ENCODE peak calls at places on chromosomes 1 and 21, in eight cellular contexts. Z, K, G, V, L, M, Y and O are unnamed samples.

GRCh38 chr1:216528816-216529215 is 105.6 kb upstream of the USH2A start:
- DNase-seq in K (no peak), M (no peak), Y (no peak), Z (peak), L (no peak), G (no peak), V (no peak), O (no peak)

GRCh38 chr1:171290611-171291010 is 23.4 kb upstream of the FMO4 start:
- DNase-seq in G (no peak), Z (no peak), V (no peak), L (no peak), K (no peak), Y (no peak), M (no peak), O (no peak)

GRCh38 chr1:58545591-58546519 is 671 bp downstream of the OMA1 start:
- DNase-seq in L (peak), M (peak), G (peak), V (peak), Z (peak), K (peak), Y (peak), O (peak)

GRCh38 chr1:30328401-30329262 is 394.8 kb downstream of the MATN1 start:
- DNase-seq in M (no peak), Z (no peak), G (no peak), K (no peak), V (no peak), Y (no peak), L (no peak), O (peak)

GRCh38 chr1:197598935-197599334 is 176.3 kb downstream of the DENND1B start:
- DNase-seq in L (no peak), G (no peak), Y (no peak), K (no peak), Z (no peak), V (no peak), M (no peak), O (no peak)

GRCh38 chr1:21384620-21385019 is 55.3 kb upstream of the NBPF3 start:
- DNase-seq in G (no peak), M (no peak), L (no peak), V (no peak), Z (peak), K (no peak), Y (no peak), O (no peak)

GRCh38 chr1:165854101-165854845 is 26.9 kb downstream of the UCK2 start:
- DNase-seq in Y (peak), K (peak), M (no peak), L (no peak), Z (no peak), G (peak), V (peak), O (no peak)

GRCh38 chr1:168405931-168406330 is 125.3 kb downstream of the TBX19 start:
- DNase-seq in G (no peak), Z (no peak), M (no peak), K (no peak), Y (no peak), V (no peak), L (no peak), O (no peak)

GRCh38 chr1:107648071-107648470 is 316.9 kb downstream of the VAV3 start:
- DNase-seq in Z (no peak), V (no peak), K (peak), L (no peak), G (no peak), Y (no peak), M (no peak), O (no peak)

GRCh38 chr1:18100493-18101063 is 7.0 kb upstream of the IGSF21 start:
- DNase-seq in L (peak), Z (peak), K (peak), V (peak), G (peak), M (no peak), Y (peak), O (no peak)

GRCh38 chr1:206905295-206906164 is 8.3 kb downstream of the IL24 start:
- DNase-seq in G (no peak), K (peak), L (no peak), Y (no peak), M (no peak), Z (no peak), V (peak), O (no peak)

GRCh38 chr1:38489844-38490270 is 369.7 kb downstream of the RRAGC start:
- DNase-seq in G (peak), K (no peak), V (peak), Z (no peak), L (peak), M (no peak), Y (peak), O (no peak)

GRCh38 chr1:231315887-231316286 is 21.8 kb downstream of the EXOC8 start:
- DNase-seq in K (peak), M (no peak), Z (no peak), Y (peak), V (peak), L (peak), G (peak), O (peak)

GRCh38 chr21:39307466-39307865 is 6.0 kb downstream of the BRWD1 start:
- DNase-seq in Z (no peak), G (no peak), Y (no peak), K (no peak), V (no peak), M (no peak), L (no peak), O (no peak)

GRCh38 chr1:156295391-156295947 is at the start of gene GLMP:
- DNase-seq in G (peak), Z (no peak), Y (peak), L (peak), K (peak), M (no peak), V (peak), O (no peak)

GRCh38 chr21:36994501-36995189 is 11.9 kb upstream of the RIPPLY3 start:
- DNase-seq in Z (no peak), M (no peak), Y (no peak), G (no peak), V (no peak), K (no peak), L (no peak), O (no peak)

GRCh38 chr1:209094384-209094783 is 489.1 kb upstream of the CAMK1G start:
- DNase-seq in V (no peak), Z (no peak), Y (no peak), G (no peak), K (no peak), L (no peak), M (no peak), O (no peak)

GRCh38 chr1:17198476-17199258 is 6.3 kb upstream of the PADI1 start:
- DNase-seq in M (peak), Y (no peak), G (no peak), Z (no peak), L (no peak), K (peak), V (no peak), O (no peak)

GRCh38 chr1:58089898-58090535 is 456.5 kb downstream of the OMA1 start:
- DNase-seq in Y (no peak), M (no peak), V (no peak), L (no peak), Z (no peak), K (no peak), G (no peak), O (no peak)

GRCh38 chr1:12617901-12618660 is at the start of gene DHRS3:
- DNase-seq in M (peak), G (peak), L (peak), Z (no peak), K (peak), V (peak), Y (no peak), O (no peak)

GRCh38 chr1:89516055-89516454 is 8.6 kb upstream of the LRRC8B start:
- DNase-seq in G (no peak), Y (no peak), L (no peak), M (no peak), Z (no peak), V (peak), K (peak), O (no peak)

GRCh38 chr1:63784489-63785390 is 10.9 kb downstream of the ROR1 start:
- DNase-seq in L (no peak), M (no peak), K (no peak), Y (no peak), V (no peak), G (no peak), Z (no peak), O (no peak)

GRCh38 chr1:8040586-8040985 is 14.5 kb upstream of the ERRFI1 start:
- DNase-seq in G (peak), V (peak), Z (no peak), K (peak), Y (no peak), L (no peak), M (peak), O (no peak)

GRCh38 chr1:231869364-231869763 is 242.8 kb downstream of the DISC1 start:
- DNase-seq in V (no peak), M (no peak), K (no peak), Y (peak), Z (no peak), L (no peak), G (no peak), O (no peak)

DNA sequence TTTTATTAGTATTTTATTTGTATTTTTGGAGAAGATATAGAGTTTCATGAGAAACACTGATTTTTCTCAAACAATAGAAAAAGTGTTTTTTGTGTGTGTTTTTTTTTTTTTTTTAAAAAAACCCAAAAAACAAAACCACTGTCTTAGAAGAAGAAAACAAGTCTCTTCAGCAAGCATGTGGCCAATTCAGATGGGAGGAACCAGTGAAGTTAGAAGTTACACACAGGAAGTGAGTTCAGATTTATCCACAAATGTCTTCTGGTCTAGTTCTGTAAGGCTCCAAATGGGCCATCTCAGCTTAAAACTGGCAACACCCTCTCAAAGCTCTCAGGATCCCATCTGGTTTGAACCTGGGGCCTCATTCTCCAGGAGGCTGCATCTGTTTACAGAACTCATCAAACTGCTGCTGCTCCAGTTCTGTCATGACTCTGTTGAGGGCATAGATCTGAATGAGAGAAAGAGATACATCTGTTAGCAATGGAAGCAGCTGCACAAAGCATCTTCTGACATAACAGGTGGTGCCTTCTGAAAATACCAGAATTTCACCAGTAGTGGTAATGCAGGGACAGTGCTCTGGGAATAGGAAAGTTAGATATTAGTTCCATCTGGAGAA is 9.8 kb upstream of the ERMAP start:
- DNase-seq in M (no peak), L (no peak), G (no peak), Y (no peak), Z (no peak), V (no peak), K (no peak), O (no peak)
- TF ChIP-seq CTCF in M (no peak), L (no peak), G (no peak), Y (no peak), Z (no peak), V (no peak), K (no peak), O (no peak)

DNA sequence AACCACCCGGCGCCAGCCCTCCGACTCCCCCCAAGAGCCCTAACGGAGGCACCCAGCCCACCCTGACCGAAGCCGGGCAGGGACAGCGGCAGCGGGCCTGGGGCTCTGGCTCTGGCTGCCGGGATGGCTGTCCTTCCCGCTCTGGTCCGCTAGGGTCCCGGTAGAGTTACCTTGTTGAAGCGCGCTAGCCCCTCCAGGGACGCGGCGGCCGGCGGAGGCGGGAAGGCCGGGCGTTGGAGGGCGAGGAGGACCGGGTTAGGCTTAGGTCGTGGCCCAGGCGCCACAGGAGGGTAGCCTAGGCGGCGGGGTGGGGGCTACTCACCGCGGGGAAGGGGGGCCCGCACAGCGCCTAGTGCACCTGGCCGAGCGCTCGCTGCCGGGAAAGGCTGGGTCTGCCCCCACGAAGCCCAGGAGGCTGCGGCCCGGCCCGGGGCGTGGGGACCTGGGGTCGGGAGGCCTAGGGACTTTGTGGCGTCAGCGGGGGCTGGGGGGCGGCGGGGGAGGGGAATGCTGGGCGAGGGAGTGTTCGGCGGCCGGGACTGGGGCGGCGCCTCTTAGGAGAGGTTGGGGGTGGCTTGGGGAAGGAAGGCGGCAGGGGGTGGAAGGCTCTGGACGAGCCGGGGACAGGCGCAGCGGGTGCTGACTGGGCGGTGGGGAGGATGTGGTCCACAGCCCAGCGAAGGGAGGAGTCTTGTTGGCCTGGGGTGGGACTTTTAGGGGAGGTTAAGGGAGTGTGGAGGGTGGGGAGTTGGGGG is at the start of gene TRIM17:
- DNase-seq in Z (no peak), L (peak), G (no peak), K (peak), M (no peak), Y (no peak), V (no peak), O (no peak)
- TF ChIP-seq CTCF in Z (peak), L (peak), G (peak), K (peak), M (no peak), Y (no peak), V (no peak), O (peak)

GRCh38 chr1:32928285-32928684 is 27.1 kb upstream of the TMEM54 start:
- DNase-seq in K (no peak), M (no peak), Y (no peak), G (no peak), Z (no peak), V (no peak), L (no peak), O (no peak)

GRCh38 chr1:32927441-32927840 is 26.3 kb upstream of the TMEM54 start:
- DNase-seq in K (no peak), M (no peak), Z (no peak), G (no peak), L (no peak), V (no peak), Y (no peak), O (no peak)

GRCh38 chr1:32926562-32926961 is 25.4 kb upstream of the TMEM54 start:
- DNase-seq in M (no peak), L (no peak), V (no peak), Y (no peak), K (no peak), G (no peak), Z (no peak), O (no peak)

GRCh38 chr1:32925360-32926142 is 24.4 kb upstream of the TMEM54 start:
- DNase-seq in Y (no peak), K (peak), V (no peak), M (no peak), L (peak), Z (no peak), G (peak), O (no peak)

GRCh38 chr1:32924881-32925344 is 23.7 kb upstream of the TMEM54 start:
- DNase-seq in M (no peak), G (no peak), K (no peak), Z (no peak), L (peak), Y (no peak), V (no peak), O (no peak)
- TF ChIP-seq CTCF in M (no peak), G (peak), K (no peak), Z (no peak), L (no peak), Y (no peak), V (no peak), O (no peak)

GRCh38 chr1:180931529-180931928 is 18.8 kb downstream of the KIAA1614 start:
- DNase-seq in L (no peak), M (no peak), K (no peak), Y (no peak), V (no peak), Z (no peak), G (no peak), O (no peak)

GRCh38 chr1:180932373-180932772 is 19.7 kb downstream of the KIAA1614 start:
- DNase-seq in K (no peak), V (no peak), Y (no peak), M (no peak), Z (no peak), L (no peak), G (no peak), O (no peak)

GRCh38 chr1:180934563-180934962 is 21.9 kb downstream of the KIAA1614 start:
- DNase-seq in M (no peak), K (no peak), G (no peak), L (no peak), V (no peak), Y (no peak), Z (no peak), O (no peak)

GRCh38 chr1:180935326-180936109 is 22.8 kb downstream of the KIAA1614 start:
- DNase-seq in Y (no peak), K (no peak), V (no peak), M (no peak), Z (no peak), L (no peak), G (no peak), O (no peak)

GRCh38 chr1:180933141-180933540 is 20.4 kb downstream of the KIAA1614 start:
- DNase-seq in V (no peak), M (no peak), G (no peak), Y (no peak), L (no peak), K (no peak), Z (no peak), O (no peak)
- TF ChIP-seq CTCF in V (no peak), M (no peak), G (no peak), Y (no peak), L (no peak), K (no peak), Z (no peak), O (no peak)

GRCh38 chr1:1621173-1621661 is 5.9 kb downstream of the MIB2 start:
- DNase-seq in G (no peak), Z (no peak), Y (no peak), M (no peak), L (no peak), V (no peak), K (no peak), O (no peak)

GRCh38 chr1:1620433-1621139 is 5.3 kb downstream of the MIB2 start:
- DNase-seq in G (no peak), V (no peak), K (no peak), Y (no peak), Z (no peak), M (no peak), L (no peak), O (no peak)

GRCh38 chr1:1621682-1622577 is 6.6 kb downstream of the MIB2 start:
- DNase-seq in Y (no peak), Z (no peak), G (no peak), K (peak), M (no peak), L (no peak), V (no peak), O (no peak)

GRCh38 chr1:1618396-1619068 is 3.2 kb downstream of the MIB2 start:
- DNase-seq in M (no peak), Z (no peak), L (no peak), G (no peak), Y (no peak), V (no peak), K (no peak), O (no peak)

DNA sequence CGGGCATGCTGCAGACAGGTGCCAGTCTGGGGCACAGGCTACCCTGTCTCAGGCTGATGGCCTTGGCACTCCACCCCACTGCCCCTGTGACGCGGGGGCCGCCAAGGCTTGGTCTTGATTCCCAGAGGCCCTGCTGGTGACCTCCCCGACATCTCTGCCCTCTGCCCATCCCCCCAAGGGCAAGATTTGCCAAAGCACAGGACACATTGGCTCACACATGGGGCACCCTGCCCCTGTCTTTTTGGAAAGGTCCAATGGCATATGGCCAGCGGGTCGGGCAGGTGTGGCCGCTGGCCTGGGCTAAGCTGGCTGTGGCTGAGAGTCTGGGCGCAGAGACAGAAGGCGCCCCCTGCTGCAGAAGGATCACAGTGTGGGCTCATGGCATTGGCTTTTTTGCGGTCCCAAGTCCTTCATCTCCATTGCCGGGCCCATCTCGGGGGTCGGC is 4.6 kb downstream of the MIB2 start:
- DNase-seq in Y (peak), V (no peak), K (no peak), M (no peak), L (peak), Z (no peak), G (no peak), O (no peak)
- TF ChIP-seq CTCF in Y (peak), V (peak), K (peak), M (no peak), L (peak), Z (peak), G (peak), O (no peak)

GRCh38 chr1:204576422-204576821 is 60.2 kb downstream of the MDM4 start:
- DNase-seq in Z (no peak), L (no peak), V (no peak), K (no peak), G (no peak), Y (no peak), M (no peak), O (no peak)
- TF ChIP-seq CTCF in Z (no peak), L (no peak), V (no peak), K (no peak), G (no peak), Y (no peak), M (no peak), O (no peak)

GRCh38 chr1:178774263-178774662 is 49.2 kb downstream of the RALGPS2 start:
- DNase-seq in M (no peak), Y (no peak), V (no peak), L (no peak), Z (no peak), G (peak), K (peak), O (no peak)

GRCh38 chr1:178772952-178773351 is 47.9 kb downstream of the RALGPS2 start:
- DNase-seq in M (no peak), V (no peak), Z (no peak), K (no peak), G (no peak), Y (no peak), L (no peak), O (no peak)

DNA sequence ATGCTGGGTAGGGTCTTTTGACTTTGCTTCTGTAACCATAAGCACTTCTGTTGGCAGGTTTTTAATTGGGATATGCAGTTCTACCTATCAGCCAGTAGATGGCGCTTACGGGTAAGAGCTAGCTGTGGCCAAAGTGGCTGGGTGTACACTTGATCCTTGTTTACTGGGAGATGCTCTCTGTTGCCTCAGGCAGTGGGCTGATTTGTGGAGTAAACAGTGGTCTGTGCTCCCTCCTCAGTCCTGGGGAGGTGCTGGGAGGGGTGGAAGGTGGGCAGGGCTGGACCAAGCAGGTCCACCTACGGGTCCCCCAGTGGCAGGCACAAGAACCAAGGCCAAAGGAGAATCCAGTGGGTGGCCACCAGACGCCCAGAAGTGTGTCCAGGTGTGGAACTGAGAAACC is 43.4 kb downstream of the RALGPS2 start:
- DNase-seq in V (no peak), M (no peak), L (no peak), G (no peak), Z (peak), Y (peak), K (peak), O (no peak)
- TF ChIP-seq CTCF in V (peak), M (no peak), L (peak), G (peak), Z (peak), Y (peak), K (peak), O (peak)

GRCh38 chr1:40032240-40032891 is 8.2 kb upstream of the CAP1 start:
- DNase-seq in K (peak), Y (peak), G (peak), V (peak), Z (peak), L (peak), M (no peak), O (no peak)
- TF ChIP-seq CTCF in K (peak), Y (peak), G (peak), V (peak), Z (peak), L (peak), M (peak), O (peak)

GRCh38 chr1:46198026-46198826 is at the start of gene POMGNT1:
- DNase-seq in Z (no peak), Y (peak), K (peak), G (peak), M (no peak), L (peak), V (peak), O (peak)
- TF ChIP-seq CTCF in Z (no peak), Y (no peak), K (no peak), G (peak), M (no peak), L (no peak), V (peak), O (peak)